ENCODE peak calls at places on chromosomes 4 and X, in five cellular contexts. U is CD4-positive, alpha-beta T cell; O is uterus; W is pancreas; D is lower lobe of right lung. H is an unnamed sample.

GRCh38 chrX:65607070-65607742 is 60.2 kb upstream of the MSN start:
- DNase-seq in U (no peak), D (no peak), O (no peak), W (no peak), H (no peak)

GRCh38 chr4:4504783-4505182 is 37.1 kb downstream of the STX18 start:
- DNase-seq in D (no peak), W (no peak), U (no peak), O (no peak), H (no peak)

GRCh38 chr4:111556861-111557260 is 588.4 kb upstream of the FAM241A start:
- DNase-seq in W (no peak), O (no peak), D (no peak), U (no peak), H (no peak)

GRCh38 chr4:190015538-190016368 is 11.3 kb downstream of the FRG2 start:
- DNase-seq in W (no peak), O (no peak), U (no peak), D (no peak), H (no peak)

GRCh38 chrX:117510453-117510852 is 606.2 kb downstream of the KLHL13 start:
- DNase-seq in U (no peak), D (no peak), W (no peak), O (no peak), H (no peak)

GRCh38 chr4:96472103-96472867 is 632.4 kb downstream of the PDHA2 start:
- DNase-seq in W (no peak), U (no peak), O (no peak), D (no peak), H (no peak)

GRCh38 chr4:3316146-3316545 is 23.3 kb downstream of the RGS12 start:
- DNase-seq in U (no peak), D (no peak), O (no peak), W (no peak), H (no peak)

GRCh38 chr4:104969394-104970066 is 177.1 kb upstream of the TET2 start:
- DNase-seq in U (no peak), W (no peak), O (no peak), D (no peak), H (no peak)

DNA sequence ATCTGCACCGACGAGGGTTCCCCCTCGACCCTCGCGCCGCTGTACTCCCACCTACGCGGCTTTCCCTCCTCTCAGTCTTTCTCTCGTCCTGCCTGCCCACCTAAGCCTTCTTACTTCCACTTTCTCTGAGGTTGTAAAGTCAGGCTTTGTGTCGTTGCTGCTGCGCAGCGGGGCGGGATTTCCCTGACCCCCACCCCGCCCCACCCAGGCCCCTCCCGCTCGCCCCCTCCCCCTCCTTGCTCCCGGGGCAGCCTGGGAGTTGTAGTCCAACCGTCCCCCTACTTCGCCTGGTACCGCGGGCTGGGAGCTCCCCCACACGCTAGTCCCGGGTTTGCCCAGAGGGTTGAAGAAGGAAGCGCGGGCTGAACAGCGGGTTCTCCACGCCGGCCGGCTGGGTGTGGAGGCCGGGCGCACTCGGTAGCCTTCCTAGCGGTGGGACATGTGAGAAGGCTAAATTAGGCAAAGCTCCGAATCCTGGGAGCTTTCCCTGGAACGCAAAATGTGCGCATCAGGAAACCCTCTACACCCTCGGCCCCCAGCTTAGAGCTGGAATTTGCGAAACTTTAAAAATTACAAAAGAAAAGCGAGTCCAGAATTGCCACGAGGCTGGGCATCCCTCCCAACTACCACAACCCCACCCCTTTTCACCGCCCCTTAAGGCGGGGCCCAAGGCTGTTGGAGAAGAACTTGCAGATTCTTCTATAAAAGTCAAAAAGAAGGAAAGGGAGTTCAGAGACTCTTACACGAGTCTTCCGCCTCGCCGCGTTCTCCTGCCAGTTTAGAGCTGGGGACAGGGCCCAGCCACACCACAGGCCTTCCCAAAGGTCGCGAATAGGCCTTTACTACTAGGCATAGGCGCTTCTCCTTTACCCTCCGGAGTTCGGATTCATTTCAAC is at the start of gene ATP11C:
- DNase-seq in W (peak), U (peak), O (peak), D (peak), H (peak)
- TF ChIP-seq CTCF in W (no peak), U (no peak), O (no peak), D (no peak), H (no peak)

DNA sequence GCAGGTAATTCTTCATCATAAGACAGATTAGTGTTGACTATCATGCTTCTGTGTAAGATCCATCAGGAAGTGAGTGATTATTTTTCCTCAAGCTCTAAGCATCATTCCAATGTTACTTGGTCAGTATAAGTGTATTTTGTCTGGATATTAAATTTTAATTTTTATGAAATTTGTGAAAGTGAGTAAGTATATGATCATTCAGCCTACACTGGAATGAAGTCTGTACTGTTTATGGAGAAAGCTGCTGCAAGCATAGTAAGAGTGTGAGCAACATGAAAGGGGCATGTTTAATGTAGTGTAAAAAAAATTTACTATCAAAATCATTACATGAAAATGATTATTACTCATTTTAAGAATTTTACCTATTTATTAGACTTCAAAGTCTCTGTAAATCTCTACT is 84.8 kb downstream of the IL15 start:
- DNase-seq in O (no peak), W (no peak), U (no peak), D (no peak), H (no peak)
- TF ChIP-seq CTCF in O (no peak), W (no peak), U (no peak), D (no peak), H (no peak)

DNA sequence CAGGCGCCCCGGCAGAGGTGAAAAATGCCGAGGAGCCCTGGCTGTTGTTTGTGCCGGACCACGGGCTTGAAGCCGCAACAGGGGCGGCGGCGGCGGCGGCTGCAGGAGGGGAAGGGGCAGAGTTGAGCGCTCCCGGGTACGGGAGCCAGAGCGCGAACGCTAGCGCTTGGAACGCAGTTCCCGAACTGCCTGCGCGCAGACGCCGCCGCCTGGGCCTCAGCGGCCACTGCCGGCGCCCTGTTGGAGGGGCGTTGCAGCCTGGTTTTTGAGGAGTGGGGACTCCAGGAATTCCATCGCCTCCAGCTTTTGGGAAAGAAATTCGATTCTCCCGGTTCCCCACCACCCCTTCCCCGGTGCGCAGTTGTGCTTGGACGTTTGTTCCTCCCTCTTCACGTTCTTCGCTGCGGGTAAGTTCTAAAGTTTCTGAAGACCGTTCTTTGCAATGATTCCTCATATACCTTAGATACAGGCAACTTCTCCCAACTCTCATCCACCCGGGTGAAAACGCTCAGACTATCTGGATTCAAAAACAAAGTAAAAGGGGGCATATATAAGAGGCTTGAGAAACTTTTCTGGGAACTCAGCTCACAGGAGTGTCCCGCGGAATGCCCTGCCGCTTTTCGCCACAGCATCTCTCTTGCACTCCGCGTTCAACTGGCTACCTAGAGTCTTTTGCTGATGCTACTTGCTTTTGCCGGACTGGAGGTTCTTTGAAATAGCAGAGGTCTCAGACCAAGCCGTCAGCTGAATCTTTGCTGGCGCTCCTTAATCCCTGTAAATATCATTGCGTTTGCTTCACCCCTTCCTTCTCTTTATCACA is 1.0 kb downstream of the FAT4 start:
- DNase-seq in D (peak), U (no peak), O (peak), W (peak), H (no peak)
- TF ChIP-seq CTCF in D (peak), U (no peak), O (peak), W (no peak), H (no peak)

DNA sequence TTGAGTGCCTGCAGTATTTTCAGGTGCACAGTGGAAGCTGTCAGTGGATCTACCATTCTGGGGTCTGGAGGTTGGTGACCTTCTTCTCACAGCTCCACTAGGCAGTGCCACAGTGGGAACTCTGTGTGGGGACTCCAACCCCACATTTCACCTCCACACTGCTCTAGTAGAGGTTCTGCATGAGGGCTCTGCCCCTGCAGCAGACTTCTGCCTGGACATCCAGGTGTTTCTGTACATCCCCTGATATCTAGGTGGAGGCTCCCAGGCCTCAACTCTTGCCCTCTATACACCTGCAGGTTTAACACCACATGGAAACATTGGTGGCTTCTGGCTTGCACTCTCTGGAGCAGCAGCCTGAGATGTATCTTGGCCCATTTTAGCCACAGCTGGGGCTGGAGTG is 17.0 kb upstream of the NELFA start:
- DNase-seq in U (no peak), O (no peak), W (no peak), D (no peak), H (no peak)
- TF ChIP-seq CTCF in U (no peak), O (no peak), W (no peak), D (no peak), H (no peak)

DNA sequence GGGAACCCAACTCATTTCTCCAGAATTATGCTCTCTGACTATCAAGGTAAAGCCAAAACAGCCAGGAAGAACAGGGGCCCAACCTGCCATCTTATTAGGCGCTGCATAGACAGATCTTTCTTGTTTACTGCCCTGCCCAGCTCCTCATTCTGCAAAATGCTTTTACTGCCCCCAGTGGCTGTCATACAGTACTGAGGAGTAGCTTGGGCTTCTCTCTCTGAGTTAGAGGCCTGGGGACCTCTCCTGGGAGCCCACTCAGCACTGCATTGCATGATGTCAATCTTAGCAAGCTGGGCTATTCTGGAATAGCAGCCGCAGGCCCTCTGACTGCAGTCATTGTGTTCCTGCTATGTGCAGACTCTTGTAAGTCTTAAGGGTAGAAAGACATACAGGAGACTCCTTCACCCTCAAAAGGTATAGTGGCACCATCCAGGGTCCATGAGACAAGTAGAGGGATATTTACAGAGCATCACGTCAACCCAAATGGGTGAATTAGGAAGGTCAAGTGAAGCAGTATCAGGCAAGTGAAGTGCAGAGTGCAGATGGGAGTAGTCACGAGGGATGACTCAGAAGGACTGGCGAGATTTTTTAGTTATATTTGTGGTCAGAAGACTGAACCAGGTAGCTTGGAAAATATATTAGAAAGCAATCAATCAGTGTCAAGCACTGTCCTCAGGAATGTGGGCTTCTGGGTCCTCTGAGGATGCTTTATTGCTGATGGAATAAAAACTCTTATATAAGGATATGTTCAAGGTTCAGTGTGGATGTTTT is 294.1 kb upstream of the SFRP2 start:
- DNase-seq in W (no peak), D (no peak), O (no peak), U (no peak), H (no peak)
- TF ChIP-seq CTCF in W (no peak), D (peak), O (no peak), U (no peak), H (no peak)

GRCh38 chrX:47644557-47645091 is 5.7 kb downstream of the ELK1 start:
- DNase-seq in O (no peak), U (no peak), W (no peak), D (no peak), H (no peak)
- TF ChIP-seq CTCF in O (no peak), U (no peak), W (no peak), D (peak), H (no peak)

GRCh38 chr4:131644619-131645018 is 1504.5 kb upstream of the PCDH10 start:
- DNase-seq in W (no peak), O (no peak), U (no peak), D (no peak), H (no peak)
- TF ChIP-seq CTCF in W (no peak), O (no peak), U (no peak), D (no peak), H (no peak)

DNA sequence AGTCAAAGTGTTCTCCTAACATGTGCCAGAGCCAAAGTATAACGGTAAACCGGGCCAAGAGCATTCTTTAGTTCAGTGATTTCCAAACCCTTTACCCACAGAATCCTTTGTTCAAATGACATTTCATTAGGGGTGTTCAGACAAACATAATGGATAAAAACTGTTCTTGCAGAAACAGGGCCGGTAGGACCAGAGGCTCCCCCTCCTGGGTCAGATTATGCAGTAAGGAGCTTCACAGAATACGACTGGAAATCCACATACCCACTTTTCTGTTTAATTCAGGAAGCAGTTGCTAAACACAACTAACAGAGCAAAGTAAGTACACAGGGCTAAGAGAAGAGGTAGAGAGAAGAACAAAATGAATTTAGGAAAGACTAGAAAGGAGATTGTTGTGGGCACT is 46.6 kb upstream of the TMEM184C start:
- DNase-seq in U (no peak), O (no peak), D (no peak), W (no peak), H (no peak)
- TF ChIP-seq CTCF in U (no peak), O (no peak), D (no peak), W (no peak), H (no peak)

DNA sequence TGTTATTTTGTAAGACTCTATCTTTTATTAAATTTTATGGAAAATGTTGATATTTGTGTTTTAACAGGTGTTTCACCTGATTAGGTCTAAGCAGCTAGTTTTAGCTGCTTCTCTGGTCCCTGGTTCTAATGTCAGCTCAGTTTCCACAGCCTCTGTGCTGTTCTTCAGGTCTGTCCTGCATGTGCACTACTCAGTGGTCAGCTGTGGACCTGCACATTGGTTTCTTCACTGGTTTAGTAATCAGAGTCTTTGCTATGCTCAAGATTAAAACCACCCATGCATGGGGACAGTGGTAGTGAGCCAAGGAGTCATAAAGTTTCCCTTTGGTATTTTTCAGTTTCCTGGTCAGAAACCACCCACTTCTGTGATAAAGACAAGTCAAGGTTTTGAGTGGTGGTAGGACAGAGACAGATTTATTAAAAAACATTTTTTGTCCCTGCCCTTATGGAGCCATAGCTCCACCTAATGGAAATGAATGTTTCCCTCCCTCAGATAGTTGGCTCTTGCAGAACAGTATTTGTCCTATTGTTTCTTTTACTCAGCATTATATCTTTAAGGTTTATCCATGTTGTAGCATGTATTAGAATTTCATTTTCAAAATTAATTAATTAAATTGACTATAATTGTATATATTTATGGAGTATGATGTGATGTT is 36.8 kb upstream of the VBP1 start:
- DNase-seq in O (no peak), U (no peak), D (no peak), W (no peak), H (no peak)
- TF ChIP-seq CTCF in O (no peak), U (no peak), D (no peak), W (no peak), H (no peak)

DNA sequence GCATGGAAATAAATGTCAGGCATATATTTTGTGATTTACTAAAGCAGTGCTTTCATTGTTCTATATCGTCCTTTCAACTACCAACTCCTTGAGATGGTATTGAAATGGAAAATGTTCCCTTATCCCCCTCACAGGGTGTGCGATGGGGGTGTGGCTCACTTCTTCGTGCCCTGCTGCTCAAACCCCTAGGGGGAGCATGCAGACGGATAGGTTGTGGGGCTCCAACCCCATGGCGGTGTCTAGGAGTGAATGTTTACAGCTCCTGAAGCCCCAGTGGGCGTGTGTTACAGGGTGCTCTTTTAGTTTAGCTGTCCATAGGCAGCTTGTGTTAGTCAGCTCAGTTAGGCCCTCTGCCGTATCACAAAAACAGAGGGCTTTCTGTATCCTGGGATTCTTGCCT is 287.7 kb upstream of the EMCN start:
- DNase-seq in D (no peak), U (no peak), O (no peak), W (no peak), H (no peak)
- TF ChIP-seq CTCF in D (no peak), U (no peak), O (no peak), W (no peak), H (no peak)

H was measured in CD14-positive monocyte.